ENCODE peak calls at places on chromosome 6, in ten cellular contexts. Z is OCI-LY7, V is sigmoid colon, M is glutamatergic neuron, W is AG04450, U is HFF-Myc, N is left lung, S is astrocyte of the spinal cord, Y is upper lobe of right lung, F is Panc1. X is an unnamed sample.

GRCh38 chr6:170271771-170272314 is 19.0 kb downstream of the DLL1 start:
- DNase-seq in W (no peak), S (no peak), M (no peak), V (no peak), Y (peak), F (no peak), U (no peak), N (peak), Z (peak), X (no peak)

GRCh38 chr6:24504642-24505586 is 10.1 kb downstream of the ALDH5A1 start:
- DNase-seq in S (no peak), U (no peak), F (no peak), N (peak), Z (no peak), M (no peak), W (no peak), V (no peak), Y (peak), X (no peak)

GRCh38 chr6:73477407-73477806 is 15.9 kb downstream of the MTO1 start:
- DNase-seq in F (no peak), U (no peak), M (no peak), Y (no peak), Z (no peak), W (no peak), S (no peak), N (no peak), V (no peak), X (no peak)

GRCh38 chr6:137056121-137056880 is 11.5 kb upstream of the IL20RA start:
- DNase-seq in M (no peak), Z (no peak), S (peak), Y (no peak), F (no peak), W (no peak), N (no peak), U (no peak), V (no peak), X (no peak)

GRCh38 chr6:136969433-136969832 is 47.3 kb downstream of the SLC35D3 start:
- DNase-seq in Z (no peak), M (no peak), W (no peak), V (no peak), F (no peak), Y (no peak), N (no peak), S (no peak), U (no peak), X (no peak)

GRCh38 chr6:162181741-162182401 is 545.7 kb downstream of the PRKN start:
- DNase-seq in Y (no peak), F (no peak), S (peak), V (no peak), U (no peak), W (no peak), N (no peak), Z (no peak), M (no peak), X (no peak)

GRCh38 chr6:2384518-2384917 is 139.1 kb upstream of the GMDS start:
- DNase-seq in F (no peak), U (no peak), W (no peak), N (no peak), S (no peak), V (no peak), Y (no peak), M (no peak), Z (no peak), X (no peak)

GRCh38 chr6:127096167-127096566 is 22.3 kb upstream of the RSPO3 start:
- DNase-seq in F (no peak), M (no peak), S (no peak), W (no peak), Z (no peak), Y (no peak), V (no peak), U (no peak), N (no peak), X (no peak)

GRCh38 chr6:137493218-137494038 is 766 bp downstream of the OLIG3 start:
- DNase-seq in F (no peak), V (no peak), U (no peak), N (peak), W (no peak), Z (no peak), S (no peak), Y (peak), M (peak), X (no peak)

GRCh38 chr6:30234361-30234760 is 21.2 kb upstream of the TRIM26 start:
- DNase-seq in N (no peak), Z (no peak), F (no peak), W (no peak), V (no peak), M (no peak), Y (no peak), S (no peak), U (no peak), X (no peak)

GRCh38 chr6:65570340-65570739 is 136.7 kb downstream of the EYS start:
- DNase-seq in Y (no peak), M (no peak), W (no peak), N (no peak), V (no peak), U (no peak), S (no peak), Z (no peak), F (no peak), X (no peak)

GRCh38 chr6:65566117-65566516 is 140.9 kb downstream of the EYS start:
- DNase-seq in V (no peak), U (no peak), F (no peak), S (no peak), M (no peak), N (no peak), Z (peak), Y (no peak), W (no peak), X (no peak)

DNA sequence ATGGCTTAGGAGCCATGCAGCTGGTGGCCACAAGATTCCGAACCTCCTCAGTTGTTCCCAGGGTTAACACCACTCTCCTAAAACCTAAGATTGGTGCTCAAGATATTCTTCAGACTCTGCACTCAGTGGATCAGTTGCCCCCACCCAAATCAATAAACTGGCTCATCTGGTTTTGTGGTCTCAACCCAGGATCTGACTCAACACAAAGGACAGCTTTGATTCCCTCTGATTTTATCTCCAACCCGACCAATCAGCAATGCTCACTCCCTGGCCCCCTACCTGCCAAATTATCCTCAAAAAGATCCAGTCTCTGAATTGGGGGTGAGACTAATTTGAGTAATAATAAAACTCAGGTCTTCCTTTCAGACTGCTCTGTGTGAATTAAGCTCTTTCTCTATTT is 137.5 kb downstream of the EYS start:
- DNase-seq in M (no peak), Z (no peak), V (no peak), Y (no peak), W (no peak), U (no peak), N (no peak), F (no peak), S (no peak), X (no peak)
- TF ChIP-seq CTCF in M (no peak), Z (no peak), V (no peak), Y (no peak), W (no peak), U (no peak), N (no peak), F (no peak), S (no peak), X (no peak)

DNA sequence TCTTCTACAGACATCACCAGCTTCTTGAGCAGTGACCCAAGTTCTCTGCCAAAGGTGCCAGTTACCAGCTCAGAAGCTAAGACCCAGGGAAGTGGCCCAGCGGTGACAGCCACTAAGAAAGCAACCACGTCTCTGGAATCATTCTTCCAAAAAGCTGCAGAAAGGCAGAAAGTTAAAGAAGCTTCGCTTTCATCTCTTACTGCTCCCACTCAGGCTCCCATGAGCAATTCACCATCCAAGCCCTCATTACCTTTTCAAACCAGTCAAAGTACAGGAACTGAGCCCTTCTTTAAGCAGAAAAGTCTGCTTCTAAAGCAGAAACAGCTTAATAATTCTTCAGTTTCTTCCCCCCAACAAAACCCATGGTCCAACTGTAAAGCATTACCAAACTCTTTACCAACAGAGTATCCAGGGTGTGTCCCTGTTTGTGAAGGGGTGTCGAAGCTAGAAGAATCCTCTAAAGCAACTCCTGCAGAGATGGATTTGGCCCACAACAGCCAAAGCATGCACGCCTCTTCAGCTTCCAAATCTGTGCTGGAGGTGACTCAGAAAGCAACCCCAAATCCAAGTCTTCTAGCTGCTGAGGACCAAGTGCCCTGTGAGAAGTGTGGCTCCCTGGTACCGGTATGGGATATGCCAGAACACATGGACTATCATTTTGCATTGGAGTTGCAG is 15.2 kb downstream of the GTPBP2 start:
- DNase-seq in F (no peak), S (no peak), Z (no peak), N (peak), V (no peak), M (no peak), W (no peak), Y (no peak), U (no peak), X (no peak)
- TF ChIP-seq CTCF in F (no peak), S (no peak), Z (no peak), N (no peak), V (no peak), M (no peak), W (no peak), Y (no peak), U (no peak), X (no peak)

GRCh38 chr6:26249959-26250805 is 114.8 kb upstream of the BTN3A2 start:
- DNase-seq in Y (peak), V (peak), U (no peak), W (no peak), M (peak), N (peak), F (no peak), Z (no peak), S (peak), X (no peak)
- TF ChIP-seq CTCF in Y (peak), V (no peak), U (no peak), W (peak), M (peak), N (no peak), F (no peak), Z (peak), S (peak), X (peak)

DNA sequence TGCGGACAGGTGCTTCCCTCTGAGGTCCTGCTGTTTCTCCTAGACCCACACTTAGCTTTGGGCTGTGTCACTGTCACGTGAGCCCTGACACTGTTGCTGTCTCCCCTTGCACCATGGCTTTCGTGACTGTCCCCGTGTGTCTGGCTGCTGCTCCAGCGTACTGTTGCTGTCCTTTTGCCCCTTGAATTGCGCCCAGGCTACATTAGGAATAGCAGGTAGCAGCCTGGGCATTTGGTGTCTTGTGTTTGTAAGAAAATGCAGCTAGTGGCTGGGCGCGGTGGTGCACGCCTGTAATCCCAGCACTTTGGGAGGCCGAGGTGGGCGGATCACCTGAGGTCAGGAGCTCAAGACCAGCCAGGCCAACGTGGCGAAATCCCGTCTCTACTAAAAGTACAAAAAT is 46.1 kb downstream of the GMPR start:
- DNase-seq in S (no peak), U (no peak), W (no peak), F (no peak), V (no peak), N (no peak), Z (no peak), Y (no peak), M (no peak), X (no peak)
- TF ChIP-seq CTCF in S (no peak), U (no peak), W (no peak), F (no peak), V (no peak), N (no peak), Z (no peak), Y (no peak), M (no peak), X (no peak)

GRCh38 chr6:160837146-160837545 is 135.1 kb downstream of the PLG start:
- DNase-seq in F (no peak), N (no peak), Y (no peak), S (no peak), M (peak), V (no peak), Z (no peak), U (no peak), W (no peak), X (no peak)

GRCh38 chr6:160831751-160832150 is 129.7 kb downstream of the PLG start:
- DNase-seq in N (no peak), V (no peak), M (no peak), F (no peak), S (no peak), Z (no peak), W (no peak), Y (no peak), U (no peak), X (no peak)

GRCh38 chr6:160832422-160832821 is 130.4 kb downstream of the PLG start:
- DNase-seq in Y (no peak), M (no peak), F (no peak), Z (no peak), U (no peak), N (no peak), S (no peak), W (no peak), V (no peak), X (no peak)
- TF ChIP-seq CTCF in Y (no peak), M (no peak), F (no peak), Z (no peak), U (no peak), N (no peak), S (no peak), W (no peak), V (no peak), X (no peak)

DNA sequence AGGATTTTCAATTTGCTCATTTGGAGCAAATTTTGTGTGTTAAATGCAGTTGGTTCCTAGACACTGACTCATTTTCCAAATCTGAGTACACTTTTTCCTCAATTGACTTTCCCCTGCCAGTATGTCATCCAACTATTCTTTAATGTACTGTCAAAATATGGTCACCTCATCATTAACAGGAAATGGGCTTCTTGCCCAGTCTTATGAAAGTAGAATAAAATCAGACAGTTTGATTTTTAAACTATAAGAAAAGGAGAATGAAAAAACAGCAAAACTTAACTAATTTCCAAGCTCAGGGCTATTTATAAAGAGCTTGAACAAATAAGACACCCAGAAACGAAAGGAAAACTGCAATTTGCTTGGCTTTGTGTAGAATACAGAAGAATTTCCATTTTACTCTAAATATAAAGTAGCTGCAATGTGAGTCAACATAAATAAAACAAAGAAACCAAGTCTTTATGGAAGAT is 43.7 kb upstream of the RAB23 start:
- DNase-seq in S (peak), M (no peak), V (no peak), F (no peak), N (no peak), W (peak), Z (no peak), U (no peak), Y (no peak), X (no peak)
- TF ChIP-seq CTCF in S (no peak), M (no peak), V (no peak), F (no peak), N (no peak), W (no peak), Z (no peak), U (no peak), Y (no peak), X (no peak)